ENCODE peak calls at places on chromosomes 1 and 21, in four cellular contexts. G is A549, P is H54, W is HepG2. I is an unnamed sample.

GRCh38 chr1:216836316-216836715 is 113.1 kb upstream of the ESRRG start:
- DNase-seq in G (no peak), P (no peak), W (no peak), I (no peak)

GRCh38 chr1:59026472-59026948 is 242.7 kb upstream of the JUN start:
- DNase-seq in G (no peak), P (no peak), W (no peak), I (no peak)

GRCh38 chr21:33229776-33230517 is at the start of gene IFNAR2:
- DNase-seq in G (peak; percentile 72), P (peak; percentile 87), W (peak; percentile 40), I (peak; percentile 81)

GRCh38 chr1:198693321-198693720 is 54.5 kb downstream of the PTPRC start:
- DNase-seq in G (no peak), P (no peak), W (no peak), I (no peak)

GRCh38 chr1:164718821-164719220 is 159.8 kb downstream of the PBX1 start:
- DNase-seq in G (no peak), P (no peak), W (no peak), I (peak; percentile 27)

GRCh38 chr21:44395260-44395659 is 41.8 kb downstream of the TRPM2 start:
- DNase-seq in G (no peak), P (no peak), W (no peak), I (no peak)

GRCh38 chr1:177884499-177885021 is 85.3 kb downstream of the SEC16B start:
- DNase-seq in G (no peak), P (no peak), W (no peak), I (no peak)

GRCh38 chr1:218568962-218569530 is 223.9 kb downstream of the TGFB2 start:
- DNase-seq in G (no peak), P (no peak), W (no peak), I (no peak)

GRCh38 chr1:43978551-43979260 is at the start of gene B4GALT2:
- DNase-seq in G (no peak), P (peak; percentile 78), W (peak; percentile 50), I (peak; percentile 67)

GRCh38 chr1:22111620-22112019 is 31.3 kb downstream of the WNT4 start:
- DNase-seq in G (no peak), P (peak; percentile 50), W (no peak), I (no peak)

GRCh38 chr1:30253807-30254440 is 469.5 kb downstream of the MATN1 start:
- DNase-seq in G (no peak), P (peak; percentile 22), W (no peak), I (no peak)

GRCh38 chr1:115647000-115647399 is 5.2 kb downstream of the VANGL1 start:
- DNase-seq in G (no peak), P (no peak), W (no peak), I (no peak)

GRCh38 chr1:152539901-152540300 is 25.6 kb downstream of the CRCT1 start:
- DNase-seq in G (no peak), P (no peak), W (no peak), I (no peak)

GRCh38 chr21:14613496-14613895 is 67.4 kb upstream of the SAMSN1 start:
- DNase-seq in G (no peak), P (no peak), W (no peak), I (no peak)

GRCh38 chr1:154418898-154419619 is 13.9 kb downstream of the IL6R start:
- DNase-seq in G (no peak), P (no peak), W (no peak), I (no peak)

GRCh38 chr1:92486251-92487077 is at the start of gene GFI1:
- DNase-seq in G (no peak), P (no peak), W (peak; percentile 49), I (peak; percentile 11)

GRCh38 chr1:9891207-9891606 is 18.9 kb downstream of the CTNNBIP1 start:
- DNase-seq in G (no peak), P (no peak), W (no peak), I (no peak)

GRCh38 chr21:17793675-17794123 is 25.5 kb downstream of the C21orf91 start:
- DNase-seq in G (no peak), P (no peak), W (no peak), I (no peak)

GRCh38 chr1:109255097-109255651 is 5.8 kb downstream of the CELSR2 start:
- DNase-seq in G (no peak), P (no peak), W (no peak), I (no peak)

GRCh38 chr1:47555307-47555706 is 117.5 kb downstream of the FOXD2 start:
- DNase-seq in G (no peak), P (no peak), W (no peak), I (no peak)

GRCh38 chr1:231610392-231610791 is 16.2 kb upstream of the DISC1 start:
- DNase-seq in G (no peak), P (no peak), W (no peak), I (no peak)

GRCh38 chr1:43861337-43861736 is 72.3 kb upstream of the ARTN start:
- DNase-seq in G (no peak), P (no peak), W (no peak), I (no peak)

GRCh38 chr21:41431788-41432548 is 5.9 kb downstream of the MX1 start:
- DNase-seq in G (no peak), P (no peak), W (no peak), I (no peak)

GRCh38 chr1:116878804-116879477 is 30.8 kb upstream of the PTGFRN start:
- DNase-seq in G (no peak), P (no peak), W (no peak), I (no peak)

GRCh38 chr1:31666290-31666963 is 21.8 kb upstream of the PEF1 start:
- DNase-seq in G (peak; percentile 43), P (peak; percentile 50), W (no peak), I (peak; percentile 4)

GRCh38 chr1:217090073-217090911 is 367.1 kb upstream of the ESRRG start:
- DNase-seq in G (no peak), P (no peak), W (no peak), I (no peak)

GRCh38 chr1:166925791-166926483 is 49.4 kb downstream of the ILDR2 start:
- DNase-seq in G (no peak), P (peak; percentile 77), W (peak; percentile 10), I (no peak)

GRCh38 chr1:231318015-231318355 is 19.7 kb downstream of the EXOC8 start:
- DNase-seq in G (no peak), P (no peak), W (no peak), I (no peak)

GRCh38 chr1:8239039-8239305 is 78.9 kb upstream of the SLC45A1 start:
- DNase-seq in G (no peak), P (no peak), W (peak; percentile 79), I (no peak)

GRCh38 chr1:161071886-161072371 is 2.2 kb upstream of the ARHGAP30 start:
- DNase-seq in G (peak; percentile 72), P (peak; percentile 54), W (peak; percentile 68), I (peak; percentile 74)

GRCh38 chr1:164558461-164559341 is at the start of gene PBX1:
- DNase-seq in G (peak; percentile 93), P (peak; percentile 77), W (peak; percentile 64), I (peak; percentile 91)

GRCh38 chr1:52825868-52826267 is 16.7 kb upstream of the ZYG11A start:
- DNase-seq in G (no peak), P (no peak), W (no peak), I (peak; percentile 45)

GRCh38 chr1:173239058-173239457 is 31.9 kb upstream of the TNFSF4 start:
- DNase-seq in G (no peak), P (no peak), W (no peak), I (no peak)

GRCh38 chr1:173243300-173243699 is 36.2 kb upstream of the TNFSF4 start:
- DNase-seq in G (no peak), P (no peak), W (no peak), I (no peak)

GRCh38 chr1:173241528-173242347 is 34.6 kb upstream of the TNFSF4 start:
- DNase-seq in G (no peak), P (no peak), W (no peak), I (no peak)

GRCh38 chr1:173245892-173246291 is 38.8 kb upstream of the TNFSF4 start:
- DNase-seq in G (no peak), P (no peak), W (no peak), I (no peak)

GRCh38 chr1:173240609-173241008 is 33.5 kb upstream of the TNFSF4 start:
- DNase-seq in G (no peak), P (no peak), W (no peak), I (no peak)
- TF ChIP-seq POLR2A in G (no peak), P (no peak), W (no peak), I (no peak)

GRCh38 chr1:159916240-159917051 is 8.9 kb downstream of the TAGLN2 start:
- DNase-seq in G (peak; percentile 94), P (peak; percentile 87), W (peak; percentile 60), I (no peak)

GRCh38 chr1:159914252-159915018 is 10.9 kb downstream of the TAGLN2 start:
- DNase-seq in G (no peak), P (no peak), W (no peak), I (no peak)

GRCh38 chr1:159917533-159917932 is 7.8 kb downstream of the TAGLN2 start:
- DNase-seq in G (no peak), P (no peak), W (no peak), I (no peak)

GRCh38 chr1:159913451-159914192 is 11.7 kb downstream of the TAGLN2 start:
- DNase-seq in G (no peak), P (no peak), W (no peak), I (no peak)

DNA sequence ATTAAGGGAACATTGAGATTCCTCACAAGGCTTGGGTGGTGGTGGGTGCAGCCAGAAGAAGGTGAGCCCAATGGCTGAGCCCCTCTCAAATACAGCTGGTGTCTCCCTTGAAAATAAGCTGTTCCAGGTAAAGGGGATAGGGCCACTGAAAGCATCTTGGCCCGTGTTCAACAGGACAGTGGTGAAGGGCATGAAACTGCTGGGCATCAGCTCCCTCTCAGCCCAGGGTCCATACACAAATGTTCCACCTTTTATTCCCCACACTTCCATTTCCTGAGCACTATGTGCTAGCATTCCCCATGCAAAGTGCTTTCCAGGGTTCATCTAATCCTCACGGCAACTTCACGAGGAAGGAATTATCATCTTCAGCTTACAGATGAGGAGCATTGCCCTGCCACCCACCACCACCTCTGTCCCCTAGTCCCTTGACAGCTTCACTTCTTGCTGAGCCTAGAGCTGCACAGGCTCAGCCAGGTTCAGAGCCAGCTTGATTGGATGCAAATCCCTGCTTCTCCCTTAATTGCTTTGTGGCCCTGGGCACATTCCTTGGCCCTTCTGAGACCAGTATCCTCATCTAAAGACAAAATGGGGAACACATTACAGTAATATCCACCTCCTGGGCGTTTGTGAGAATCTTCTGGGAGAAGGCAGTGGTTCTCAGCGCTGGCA is 9.6 kb downstream of the TAGLN2 start:
- DNase-seq in G (no peak), P (no peak), W (no peak), I (no peak)
- TF ChIP-seq POLR2A in G (no peak), P (no peak), W (no peak), I (no peak)

GRCh38 chr1:21022279-21023040 is 154.2 kb downstream of the EIF4G3 start:
- DNase-seq in G (peak; percentile 73), P (peak; percentile 47), W (peak; percentile 98), I (peak; percentile 91)
- TF ChIP-seq POLR2A in G (no peak), P (no peak), W (no peak), I (peak; percentile 78)

DNA sequence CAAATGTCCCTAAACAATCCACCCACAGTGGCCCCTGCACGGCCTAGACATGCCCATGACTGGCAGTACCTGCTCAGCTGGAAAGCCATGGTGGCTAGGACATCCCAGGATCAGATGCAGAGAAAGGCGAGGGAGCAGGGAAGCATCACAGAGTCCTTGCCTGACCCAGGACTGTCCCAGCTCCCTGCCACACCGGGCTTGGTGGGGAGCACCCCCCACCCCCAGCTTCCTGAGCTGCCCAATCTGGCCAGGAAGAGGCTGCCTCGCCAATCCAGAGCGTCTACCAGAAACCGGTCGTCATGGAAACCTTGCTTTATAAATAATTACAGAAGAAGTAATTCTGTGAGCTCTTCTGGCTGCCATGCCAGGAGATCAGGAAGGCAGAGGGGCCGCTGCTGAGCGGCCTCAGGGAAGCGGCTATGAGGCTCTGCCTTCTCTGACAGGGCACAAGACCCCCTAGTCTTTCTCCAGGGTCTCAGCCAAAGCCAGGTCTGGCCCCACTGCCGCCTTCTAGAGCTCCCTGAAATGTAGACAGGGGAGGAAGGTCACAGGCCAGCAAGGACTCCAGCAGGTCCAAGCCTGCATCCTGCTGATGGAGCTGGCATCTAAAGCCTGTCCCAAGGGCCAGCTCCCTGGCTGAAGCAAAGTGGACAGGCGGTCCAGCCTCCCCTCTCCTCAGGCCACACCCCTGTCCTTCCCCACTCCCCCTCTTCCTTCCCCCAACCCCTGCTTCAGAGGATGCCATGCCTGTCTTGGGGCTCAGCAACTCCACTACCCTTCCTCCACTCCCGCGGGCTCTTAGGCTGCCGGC is 34.6 kb downstream of the ACOT7 start:
- DNase-seq in G (no peak), P (no peak), W (no peak), I (peak; percentile 44)
- TF ChIP-seq POLR2A in G (no peak), P (no peak), W (no peak), I (no peak)